ENCODE peak calls at places on chromosome 12, in eight cellular contexts. One of them, this sample, is unnamed.

GRCh38 chr12:92827836-92828431 is 101.2 kb downstream of the EEA1 start:
- DNase-seq in adrenal gland: no peak
- DNase-seq in HCT116: peak; percentile 28
- DNase-seq in upper lobe of left lung: no peak
- DNase-seq in transverse colon: peak; percentile 39
- DNase-seq in HepG2: peak; percentile 46
- DNase-seq in IMR-90: peak; percentile 49
- DNase-seq in esophagus squamous epithelium: no peak
- DNase-seq in this sample: no peak

GRCh38 chr12:65649126-65649525 is 175.2 kb upstream of the HMGA2 start:
- DNase-seq in adrenal gland: peak; percentile 19
- DNase-seq in HCT116: peak; percentile 98
- DNase-seq in upper lobe of left lung: peak; percentile 57
- DNase-seq in transverse colon: peak; percentile 19
- DNase-seq in HepG2: no peak
- DNase-seq in IMR-90: peak; percentile 100
- DNase-seq in esophagus squamous epithelium: no peak
- DNase-seq in this sample: no peak

GRCh38 chr12:65464930-65465329 is 186.4 kb downstream of the MSRB3 start:
- DNase-seq in adrenal gland: no peak
- DNase-seq in HCT116: no peak
- DNase-seq in upper lobe of left lung: no peak
- DNase-seq in transverse colon: peak; percentile 8
- DNase-seq in HepG2: no peak
- DNase-seq in IMR-90: peak; percentile 96
- DNase-seq in esophagus squamous epithelium: no peak
- DNase-seq in this sample: no peak

GRCh38 chr12:19846561-19846960 is 407.3 kb downstream of the AEBP2 start:
- DNase-seq in adrenal gland: no peak
- DNase-seq in HCT116: no peak
- DNase-seq in upper lobe of left lung: no peak
- DNase-seq in transverse colon: no peak
- DNase-seq in HepG2: no peak
- DNase-seq in IMR-90: peak; percentile 69
- DNase-seq in esophagus squamous epithelium: no peak
- DNase-seq in this sample: no peak

GRCh38 chr12:127083028-127083949 is 1183.7 kb upstream of the TMEM132C start:
- DNase-seq in adrenal gland: no peak
- DNase-seq in HCT116: peak; percentile 54
- DNase-seq in upper lobe of left lung: no peak
- DNase-seq in transverse colon: no peak
- DNase-seq in HepG2: peak; percentile 59
- DNase-seq in IMR-90: peak; percentile 65
- DNase-seq in esophagus squamous epithelium: no peak
- DNase-seq in this sample: no peak

GRCh38 chr12:125203145-125203765 is 138.0 kb downstream of the AACS start:
- DNase-seq in adrenal gland: no peak
- DNase-seq in HCT116: no peak
- DNase-seq in upper lobe of left lung: no peak
- DNase-seq in transverse colon: no peak
- DNase-seq in HepG2: peak; percentile 9
- DNase-seq in IMR-90: no peak
- DNase-seq in esophagus squamous epithelium: no peak
- DNase-seq in this sample: no peak

GRCh38 chr12:123917337-123917850 is 55.2 kb downstream of the CCDC92 start:
- DNase-seq in adrenal gland: no peak
- DNase-seq in HCT116: no peak
- DNase-seq in upper lobe of left lung: no peak
- DNase-seq in transverse colon: no peak
- DNase-seq in HepG2: no peak
- DNase-seq in IMR-90: no peak
- DNase-seq in esophagus squamous epithelium: no peak
- DNase-seq in this sample: no peak

GRCh38 chr12:104517880-104518279 is 61.1 kb downstream of the CHST11 start:
- DNase-seq in adrenal gland: no peak
- DNase-seq in HCT116: no peak
- DNase-seq in upper lobe of left lung: no peak
- DNase-seq in transverse colon: no peak
- DNase-seq in HepG2: no peak
- DNase-seq in IMR-90: no peak
- DNase-seq in esophagus squamous epithelium: no peak
- DNase-seq in this sample: no peak

GRCh38 chr12:6336079-6336858 is 5.6 kb downstream of the TNFRSF1A start:
- DNase-seq in adrenal gland: peak; percentile 96
- DNase-seq in HCT116: peak; percentile 96
- DNase-seq in upper lobe of left lung: peak; percentile 97
- DNase-seq in transverse colon: peak; percentile 92
- DNase-seq in HepG2: peak; percentile 94
- DNase-seq in IMR-90: peak; percentile 99
- DNase-seq in esophagus squamous epithelium: peak; percentile 74
- DNase-seq in this sample: peak; percentile 90

GRCh38 chr12:92393504-92393903 is 247.9 kb upstream of the BTG1 start:
- DNase-seq in adrenal gland: no peak
- DNase-seq in HCT116: no peak
- DNase-seq in upper lobe of left lung: no peak
- DNase-seq in transverse colon: no peak
- DNase-seq in HepG2: no peak
- DNase-seq in IMR-90: no peak
- DNase-seq in esophagus squamous epithelium: no peak
- DNase-seq in this sample: no peak

GRCh38 chr12:130574402-130574801 is 141.7 kb downstream of the RIMBP2 start:
- DNase-seq in adrenal gland: no peak
- DNase-seq in HCT116: no peak
- DNase-seq in upper lobe of left lung: no peak
- DNase-seq in transverse colon: no peak
- DNase-seq in HepG2: no peak
- DNase-seq in IMR-90: no peak
- DNase-seq in esophagus squamous epithelium: no peak
- DNase-seq in this sample: no peak

GRCh38 chr12:96177013-96177412 is 17.2 kb upstream of the ELK3 start:
- DNase-seq in adrenal gland: no peak
- DNase-seq in HCT116: no peak
- DNase-seq in upper lobe of left lung: peak; percentile 34
- DNase-seq in transverse colon: no peak
- DNase-seq in HepG2: no peak
- DNase-seq in IMR-90: peak; percentile 82
- DNase-seq in esophagus squamous epithelium: no peak
- DNase-seq in this sample: no peak

GRCh38 chr12:108729612-108730336 is 1.5 kb downstream of the CORO1C start:
- DNase-seq in adrenal gland: no peak
- DNase-seq in HCT116: no peak
- DNase-seq in upper lobe of left lung: no peak
- DNase-seq in transverse colon: no peak
- DNase-seq in HepG2: peak; percentile 37
- DNase-seq in IMR-90: no peak
- DNase-seq in esophagus squamous epithelium: no peak
- DNase-seq in this sample: no peak

GRCh38 chr12:57340104-57340503 is 89.1 kb upstream of the STAC3 start:
- DNase-seq in adrenal gland: peak; percentile 81
- DNase-seq in HCT116: no peak
- DNase-seq in upper lobe of left lung: peak; percentile 80
- DNase-seq in transverse colon: peak; percentile 30
- DNase-seq in HepG2: no peak
- DNase-seq in IMR-90: peak; percentile 87
- DNase-seq in esophagus squamous epithelium: no peak
- DNase-seq in this sample: peak; percentile 37

GRCh38 chr12:51847830-51848727 is at the start of gene FIGNL2:
- DNase-seq in adrenal gland: no peak
- DNase-seq in HCT116: no peak
- DNase-seq in upper lobe of left lung: no peak
- DNase-seq in transverse colon: no peak
- DNase-seq in HepG2: no peak
- DNase-seq in IMR-90: peak; percentile 12
- DNase-seq in esophagus squamous epithelium: no peak
- DNase-seq in this sample: no peak

GRCh38 chr12:71607494-71608330 is 55.9 kb downstream of the ZFC3H1 start:
- DNase-seq in adrenal gland: no peak
- DNase-seq in HCT116: no peak
- DNase-seq in upper lobe of left lung: no peak
- DNase-seq in transverse colon: no peak
- DNase-seq in HepG2: no peak
- DNase-seq in IMR-90: no peak
- DNase-seq in esophagus squamous epithelium: no peak
- DNase-seq in this sample: no peak

GRCh38 chr12:78674311-78675085 is 190.1 kb upstream of the SYT1 start:
- DNase-seq in adrenal gland: no peak
- DNase-seq in HCT116: no peak
- DNase-seq in upper lobe of left lung: no peak
- DNase-seq in transverse colon: no peak
- DNase-seq in HepG2: no peak
- DNase-seq in IMR-90: peak; percentile 56
- DNase-seq in esophagus squamous epithelium: no peak
- DNase-seq in this sample: no peak

GRCh38 chr12:48159976-48160525 is 2.7 kb upstream of the ASB8 start:
- DNase-seq in adrenal gland: no peak
- DNase-seq in HCT116: no peak
- DNase-seq in upper lobe of left lung: no peak
- DNase-seq in transverse colon: no peak
- DNase-seq in HepG2: no peak
- DNase-seq in IMR-90: peak; percentile 21
- DNase-seq in esophagus squamous epithelium: no peak
- DNase-seq in this sample: no peak

GRCh38 chr12:106345739-106346138 is 11.8 kb upstream of the POLR3B start:
- DNase-seq in adrenal gland: peak; percentile 64
- DNase-seq in HCT116: peak; percentile 51
- DNase-seq in upper lobe of left lung: peak; percentile 55
- DNase-seq in transverse colon: no peak
- DNase-seq in HepG2: peak; percentile 77
- DNase-seq in IMR-90: peak; percentile 40
- DNase-seq in esophagus squamous epithelium: no peak
- DNase-seq in this sample: peak; percentile 27

GRCh38 chr12:67981236-67982164 is 7.7 kb upstream of the IFNG-AS1 start:
- DNase-seq in adrenal gland: peak; percentile 63
- DNase-seq in HCT116: peak; percentile 81
- DNase-seq in upper lobe of left lung: no peak
- DNase-seq in transverse colon: no peak
- DNase-seq in HepG2: no peak
- DNase-seq in IMR-90: peak; percentile 89
- DNase-seq in esophagus squamous epithelium: no peak
- DNase-seq in this sample: no peak

GRCh38 chr12:100799770-100800169 is 5.2 kb downstream of the ANO4 start:
- DNase-seq in adrenal gland: no peak
- DNase-seq in HCT116: no peak
- DNase-seq in upper lobe of left lung: no peak
- DNase-seq in transverse colon: no peak
- DNase-seq in HepG2: no peak
- DNase-seq in IMR-90: peak; percentile 75
- DNase-seq in esophagus squamous epithelium: no peak
- DNase-seq in this sample: no peak

GRCh38 chr12:125455556-125455955 is 390.3 kb downstream of the AACS start:
- DNase-seq in adrenal gland: no peak
- DNase-seq in HCT116: no peak
- DNase-seq in upper lobe of left lung: no peak
- DNase-seq in transverse colon: no peak
- DNase-seq in HepG2: no peak
- DNase-seq in IMR-90: no peak
- DNase-seq in esophagus squamous epithelium: no peak
- DNase-seq in this sample: no peak

GRCh38 chr12:39975374-39975918 is 130.4 kb downstream of the SLC2A13 start:
- DNase-seq in adrenal gland: no peak
- DNase-seq in HCT116: no peak
- DNase-seq in upper lobe of left lung: no peak
- DNase-seq in transverse colon: no peak
- DNase-seq in HepG2: no peak
- DNase-seq in IMR-90: no peak
- DNase-seq in esophagus squamous epithelium: no peak
- DNase-seq in this sample: no peak

GRCh38 chr12:12800406-12801180 is 12.6 kb upstream of the DDX47 start:
- DNase-seq in adrenal gland: no peak
- DNase-seq in HCT116: no peak
- DNase-seq in upper lobe of left lung: no peak
- DNase-seq in transverse colon: no peak
- DNase-seq in HepG2: no peak
- DNase-seq in IMR-90: peak; percentile 74
- DNase-seq in esophagus squamous epithelium: no peak
- DNase-seq in this sample: no peak

GRCh38 chr12:18578191-18578590 is 159.6 kb downstream of the PLCZ1 start:
- DNase-seq in adrenal gland: no peak
- DNase-seq in HCT116: no peak
- DNase-seq in upper lobe of left lung: no peak
- DNase-seq in transverse colon: no peak
- DNase-seq in HepG2: no peak
- DNase-seq in IMR-90: peak; percentile 59
- DNase-seq in esophagus squamous epithelium: no peak
- DNase-seq in this sample: no peak
- H3K27me3 ChIP-seq in adrenal gland: no peaks in the 10 kb centered on the region
- H3K27me3 ChIP-seq in HCT116: no peaks in the 10 kb centered on the region
- H3K27me3 ChIP-seq in upper lobe of left lung: no peaks in the 10 kb centered on the region
- H3K27me3 ChIP-seq in transverse colon: no peaks in the 10 kb centered on the region
- H3K27me3 ChIP-seq in HepG2: no peaks in the 10 kb centered on the region
- H3K27me3 ChIP-seq in IMR-90: no peaks in the 10 kb centered on the region
- H3K27me3 ChIP-seq in esophagus squamous epithelium: no peaks in the 10 kb centered on the region
- H3K27me3 ChIP-seq in this sample: no peaks in the 10 kb centered on the region

GRCh38 chr12:133057446-133057845 is 20.1 kb downstream of the ZNF84 start:
- DNase-seq in adrenal gland: no peak
- DNase-seq in HCT116: no peak
- DNase-seq in upper lobe of left lung: no peak
- DNase-seq in transverse colon: no peak
- DNase-seq in HepG2: no peak
- DNase-seq in IMR-90: peak; percentile 2
- DNase-seq in esophagus squamous epithelium: no peak
- DNase-seq in this sample: no peak
- TF ChIP-seq POLR2A in adrenal gland: no peak
- TF ChIP-seq POLR2A in HCT116: no peak
- TF ChIP-seq POLR2A in upper lobe of left lung: no peak
- TF ChIP-seq POLR2A in transverse colon: no peak
- TF ChIP-seq POLR2A in HepG2: no peak
- TF ChIP-seq POLR2A in IMR-90: no peak
- TF ChIP-seq POLR2A in esophagus squamous epithelium: no peak
- TF ChIP-seq POLR2A in this sample: no peak

DNA sequence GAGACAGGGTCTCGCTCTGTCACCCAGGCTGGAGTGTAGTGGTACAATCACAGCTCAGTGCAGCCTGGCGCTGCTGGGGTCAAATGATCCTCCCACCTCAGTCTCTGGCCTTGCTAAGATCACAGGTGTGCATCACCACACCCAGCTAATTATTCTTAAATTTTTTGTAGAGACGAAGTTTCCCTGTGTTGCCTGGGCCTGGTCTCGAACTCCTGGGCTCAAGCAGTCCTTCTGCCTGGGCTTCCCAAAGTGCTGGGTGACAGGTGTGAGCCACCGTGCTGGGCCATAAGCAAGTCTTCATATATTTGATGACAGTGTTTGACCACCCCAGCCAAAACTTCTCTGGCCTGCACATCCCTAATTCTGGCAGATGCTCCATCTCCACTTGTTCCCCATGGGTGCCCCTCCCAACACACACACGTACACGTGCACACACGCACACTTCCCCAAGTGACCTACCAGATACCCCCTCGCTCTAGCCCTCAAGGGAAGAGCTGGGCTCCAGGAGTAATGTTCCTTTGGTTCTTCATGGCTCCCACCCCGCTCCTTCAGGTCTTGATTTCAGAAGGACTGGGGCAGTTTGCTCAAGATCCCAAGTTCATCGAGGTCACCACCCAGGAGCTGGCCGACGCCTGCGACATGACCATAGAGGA is 104.3 kb upstream of the FKBP4 start:
- DNase-seq in adrenal gland: no peak
- DNase-seq in HCT116: no peak
- DNase-seq in upper lobe of left lung: no peak
- DNase-seq in transverse colon: no peak
- DNase-seq in HepG2: no peak
- DNase-seq in IMR-90: no peak
- DNase-seq in esophagus squamous epithelium: no peak
- DNase-seq in this sample: no peak
- H3K27me3 ChIP-seq in adrenal gland: peaks cover 6% of the 10 kb centered on the region
- H3K27me3 ChIP-seq in HCT116: peaks cover 5% of the 10 kb centered on the region
- H3K27me3 ChIP-seq in upper lobe of left lung: no peaks in the 10 kb centered on the region
- H3K27me3 ChIP-seq in transverse colon: no peaks in the 10 kb centered on the region
- H3K27me3 ChIP-seq in HepG2: no peaks in the 10 kb centered on the region
- H3K27me3 ChIP-seq in IMR-90: peaks cover 8% of the 10 kb centered on the region
- H3K27me3 ChIP-seq in esophagus squamous epithelium: no peaks in the 10 kb centered on the region
- H3K27me3 ChIP-seq in this sample: peaks cover 6% of the 10 kb centered on the region

GRCh38 chr12:112011685-112012084 is 1.3 kb downstream of the TMEM116 start:
- DNase-seq in adrenal gland: no peak
- DNase-seq in HCT116: no peak
- DNase-seq in upper lobe of left lung: no peak
- DNase-seq in transverse colon: no peak
- DNase-seq in HepG2: no peak
- DNase-seq in IMR-90: no peak
- DNase-seq in esophagus squamous epithelium: no peak
- DNase-seq in this sample: no peak
- TF ChIP-seq POLR2A in adrenal gland: no peak
- TF ChIP-seq POLR2A in HCT116: no peak
- TF ChIP-seq POLR2A in upper lobe of left lung: no peak
- TF ChIP-seq POLR2A in transverse colon: no peak
- TF ChIP-seq POLR2A in HepG2: no peak
- TF ChIP-seq POLR2A in IMR-90: no peak
- TF ChIP-seq POLR2A in esophagus squamous epithelium: no peak
- TF ChIP-seq POLR2A in this sample: no peak

This sample was measured in stomach.